ENCODE peak calls at places on chromosome 11, in five cellular contexts. C is posterior vena cava; Z is stimulated activated CD4-positive, alpha-beta T cell treated with anti-CD3 and anti-CD28 coated beads, Interleukin-2, amount 100 ng/mL, for 24 hours; U is T-helper 2 cell; J is activated CD4-positive, alpha-beta T cell treated with anti-CD3 and anti-CD28 coated beads, Interleukin-2, amount 50 U/mL, for 24 hours. I is an unnamed sample.

GRCh38 chr11:108929241-108929640 is 264.4 kb downstream of the DDX10 start:
- DNase-seq in C (no peak), Z (no peak), U (no peak), J (no peak), I (peak)

GRCh38 chr11:72758690-72759389 is 6.6 kb upstream of the ARAP1 start:
- DNase-seq in C (no peak), Z (no peak), U (no peak), J (no peak), I (no peak)

GRCh38 chr11:57493507-57494503 is 21.7 kb downstream of the SLC43A1 start:
- DNase-seq in C (no peak), Z (peak), U (peak), J (peak), I (no peak)

GRCh38 chr11:12512826-12513395 is 135.5 kb downstream of the PARVA start:
- DNase-seq in C (peak), Z (no peak), U (no peak), J (no peak), I (no peak)

GRCh38 chr11:32402836-32403235 is 32.5 kb downstream of the WT1 start:
- DNase-seq in C (no peak), Z (no peak), U (no peak), J (no peak), I (no peak)

GRCh38 chr11:59182457-59183151 is 10.7 kb downstream of the DTX4 start:
- DNase-seq in C (no peak), Z (no peak), U (no peak), J (no peak), I (no peak)

GRCh38 chr11:75779960-75780359 is 11.4 kb downstream of the DGAT2 start:
- DNase-seq in C (no peak), Z (no peak), U (no peak), J (no peak), I (no peak)

GRCh38 chr11:70066136-70066520 is 12.0 kb upstream of the ANO1 start:
- DNase-seq in C (no peak), Z (no peak), U (no peak), J (no peak), I (no peak)

GRCh38 chr11:14577835-14578529 is 57.8 kb upstream of the PSMA1 start:
- DNase-seq in C (no peak), Z (no peak), U (no peak), J (no peak), I (no peak)

I was measured in M059J.